ENCODE peak calls at places on chromosome 11, in six cellular contexts. One of them, this sample, is unnamed.

GRCh38 chr11:84437129-84438123 is 1151.3 kb upstream of the CCDC90B start:
- DNase-seq in IMR-90: no peak
- DNase-seq in breast epithelium: no peak
- DNase-seq in lower leg skin: no peak
- DNase-seq in adrenal gland: peak
- DNase-seq in testis: peak
- DNase-seq in this sample: no peak

GRCh38 chr11:68579455-68579854 is 104.9 kb upstream of the GAL start:
- DNase-seq in testis: no peak
- DNase-seq in lower leg skin: no peak
- DNase-seq in adrenal gland: no peak
- DNase-seq in breast epithelium: no peak
- DNase-seq in IMR-90: peak
- DNase-seq in this sample: no peak

GRCh38 chr11:96279421-96280290 is 63.3 kb downstream of the MAML2 start:
- DNase-seq in IMR-90: peak
- DNase-seq in breast epithelium: no peak
- DNase-seq in adrenal gland: no peak
- DNase-seq in lower leg skin: no peak
- DNase-seq in testis: no peak
- DNase-seq in this sample: peak

GRCh38 chr11:110317516-110317932 is 21.1 kb upstream of the RDX start:
- DNase-seq in lower leg skin: no peak
- DNase-seq in IMR-90: peak
- DNase-seq in testis: no peak
- DNase-seq in breast epithelium: no peak
- DNase-seq in adrenal gland: peak
- DNase-seq in this sample: no peak

GRCh38 chr11:69002101-69002742 is 10.8 kb downstream of the MRGPRF start:
- DNase-seq in lower leg skin: peak
- DNase-seq in IMR-90: no peak
- DNase-seq in adrenal gland: no peak
- DNase-seq in testis: no peak
- DNase-seq in breast epithelium: peak
- DNase-seq in this sample: no peak

GRCh38 chr11:131254254-131254653 is 116.2 kb upstream of the NTM start:
- DNase-seq in IMR-90: no peak
- DNase-seq in lower leg skin: no peak
- DNase-seq in breast epithelium: no peak
- DNase-seq in testis: no peak
- DNase-seq in adrenal gland: no peak
- DNase-seq in this sample: no peak

GRCh38 chr11:113167599-113167998 is 146.8 kb upstream of the TTC12 start:
- DNase-seq in lower leg skin: peak
- DNase-seq in adrenal gland: no peak
- DNase-seq in testis: no peak
- DNase-seq in IMR-90: no peak
- DNase-seq in breast epithelium: no peak
- DNase-seq in this sample: no peak

GRCh38 chr11:73314121-73314948 is 6.3 kb downstream of the ARHGEF17 start:
- DNase-seq in breast epithelium: no peak
- DNase-seq in adrenal gland: no peak
- DNase-seq in testis: no peak
- DNase-seq in lower leg skin: no peak
- DNase-seq in IMR-90: peak
- DNase-seq in this sample: peak

GRCh38 chr11:126506789-126507188 is 151.3 kb downstream of the ST3GAL4 start:
- DNase-seq in testis: no peak
- DNase-seq in IMR-90: no peak
- DNase-seq in breast epithelium: no peak
- DNase-seq in lower leg skin: no peak
- DNase-seq in adrenal gland: no peak
- DNase-seq in this sample: no peak

GRCh38 chr11:2943711-2944118 is 14.5 kb upstream of the PHLDA2 start:
- DNase-seq in lower leg skin: no peak
- DNase-seq in breast epithelium: no peak
- DNase-seq in testis: no peak
- DNase-seq in IMR-90: no peak
- DNase-seq in adrenal gland: no peak
- DNase-seq in this sample: no peak

GRCh38 chr11:96341237-96342130 is 1.5 kb downstream of the MAML2 start:
- DNase-seq in adrenal gland: peak
- DNase-seq in lower leg skin: peak
- DNase-seq in testis: no peak
- DNase-seq in breast epithelium: peak
- DNase-seq in IMR-90: peak
- DNase-seq in this sample: peak

GRCh38 chr11:22192289-22192641 is 620 bp upstream of the ANO5 start:
- DNase-seq in testis: peak
- DNase-seq in breast epithelium: no peak
- DNase-seq in lower leg skin: no peak
- DNase-seq in adrenal gland: peak
- DNase-seq in IMR-90: no peak
- DNase-seq in this sample: no peak

GRCh38 chr11:103327721-103328120 is 218.5 kb downstream of the DYNC2H1 start:
- DNase-seq in IMR-90: peak
- DNase-seq in adrenal gland: no peak
- DNase-seq in testis: no peak
- DNase-seq in lower leg skin: no peak
- DNase-seq in breast epithelium: no peak
- DNase-seq in this sample: no peak

GRCh38 chr11:108797578-108798100 is 132.8 kb downstream of the DDX10 start:
- DNase-seq in breast epithelium: no peak
- DNase-seq in adrenal gland: no peak
- DNase-seq in testis: no peak
- DNase-seq in IMR-90: no peak
- DNase-seq in lower leg skin: no peak
- DNase-seq in this sample: no peak

GRCh38 chr11:32531528-32531927 is 52.1 kb upstream of the EIF3M start:
- DNase-seq in IMR-90: peak
- DNase-seq in breast epithelium: no peak
- DNase-seq in lower leg skin: no peak
- DNase-seq in testis: no peak
- DNase-seq in adrenal gland: no peak
- DNase-seq in this sample: peak

GRCh38 chr11:74307409-74307808 is 4.0 kb downstream of the P4HA3 start:
- DNase-seq in adrenal gland: peak
- DNase-seq in breast epithelium: no peak
- DNase-seq in lower leg skin: no peak
- DNase-seq in IMR-90: peak
- DNase-seq in testis: peak
- DNase-seq in this sample: no peak

GRCh38 chr11:76660533-76661305 is 9.8 kb downstream of the LRRC32 start:
- DNase-seq in lower leg skin: peak
- DNase-seq in adrenal gland: no peak
- DNase-seq in testis: no peak
- DNase-seq in breast epithelium: peak
- DNase-seq in IMR-90: no peak
- DNase-seq in this sample: no peak

GRCh38 chr11:96112192-96113099 is 188.5 kb upstream of the MTMR2 start:
- DNase-seq in breast epithelium: no peak
- DNase-seq in adrenal gland: no peak
- DNase-seq in IMR-90: peak
- DNase-seq in testis: no peak
- DNase-seq in lower leg skin: no peak
- DNase-seq in this sample: no peak

GRCh38 chr11:94243571-94244229 is 60.7 kb upstream of the IZUMO1R start:
- DNase-seq in breast epithelium: no peak
- DNase-seq in lower leg skin: no peak
- DNase-seq in IMR-90: peak
- DNase-seq in adrenal gland: no peak
- DNase-seq in testis: no peak
- DNase-seq in this sample: no peak

GRCh38 chr11:40688369-40688768 is 771.1 kb downstream of the LRRC4C start:
- DNase-seq in testis: no peak
- DNase-seq in IMR-90: no peak
- DNase-seq in lower leg skin: no peak
- DNase-seq in adrenal gland: no peak
- DNase-seq in breast epithelium: no peak
- DNase-seq in this sample: no peak

GRCh38 chr11:20192641-20193040 is 32.4 kb upstream of the DBX1 start:
- DNase-seq in lower leg skin: no peak
- DNase-seq in adrenal gland: no peak
- DNase-seq in IMR-90: no peak
- DNase-seq in breast epithelium: no peak
- DNase-seq in testis: no peak
- DNase-seq in this sample: no peak

GRCh38 chr11:119496997-119497396 is 74.0 kb upstream of the THY1 start:
- DNase-seq in testis: no peak
- DNase-seq in lower leg skin: no peak
- DNase-seq in IMR-90: no peak
- DNase-seq in breast epithelium: no peak
- DNase-seq in adrenal gland: no peak
- DNase-seq in this sample: no peak

GRCh38 chr11:6320411-6321207 is at the start of gene CAVIN3:
- DNase-seq in testis: peak
- DNase-seq in lower leg skin: peak
- DNase-seq in IMR-90: peak
- DNase-seq in adrenal gland: peak
- DNase-seq in breast epithelium: peak
- DNase-seq in this sample: peak

GRCh38 chr11:3229673-3230630 is 2.3 kb downstream of the MRGPRE start:
- DNase-seq in IMR-90: no peak
- DNase-seq in adrenal gland: no peak
- DNase-seq in lower leg skin: peak
- DNase-seq in testis: no peak
- DNase-seq in breast epithelium: no peak
- DNase-seq in this sample: no peak

GRCh38 chr11:35798423-35798822 is 135.8 kb downstream of the TRIM44 start:
- DNase-seq in breast epithelium: no peak
- DNase-seq in lower leg skin: no peak
- DNase-seq in adrenal gland: no peak
- DNase-seq in IMR-90: peak
- DNase-seq in testis: no peak
- DNase-seq in this sample: no peak

GRCh38 chr11:34783816-34784317 is 132.3 kb downstream of the APIP start:
- DNase-seq in testis: no peak
- DNase-seq in adrenal gland: no peak
- DNase-seq in breast epithelium: no peak
- DNase-seq in lower leg skin: no peak
- DNase-seq in IMR-90: no peak
- DNase-seq in this sample: no peak

GRCh38 chr11:33266418-33267215 is 9.4 kb downstream of the HIPK3 start:
- DNase-seq in lower leg skin: no peak
- DNase-seq in adrenal gland: peak
- DNase-seq in breast epithelium: no peak
- DNase-seq in IMR-90: peak
- DNase-seq in testis: peak
- DNase-seq in this sample: peak

GRCh38 chr11:29937526-29937925 is 79.3 kb downstream of the KCNA4 start:
- DNase-seq in lower leg skin: no peak
- DNase-seq in testis: no peak
- DNase-seq in breast epithelium: no peak
- DNase-seq in adrenal gland: peak
- DNase-seq in IMR-90: no peak
- DNase-seq in this sample: no peak

DNA sequence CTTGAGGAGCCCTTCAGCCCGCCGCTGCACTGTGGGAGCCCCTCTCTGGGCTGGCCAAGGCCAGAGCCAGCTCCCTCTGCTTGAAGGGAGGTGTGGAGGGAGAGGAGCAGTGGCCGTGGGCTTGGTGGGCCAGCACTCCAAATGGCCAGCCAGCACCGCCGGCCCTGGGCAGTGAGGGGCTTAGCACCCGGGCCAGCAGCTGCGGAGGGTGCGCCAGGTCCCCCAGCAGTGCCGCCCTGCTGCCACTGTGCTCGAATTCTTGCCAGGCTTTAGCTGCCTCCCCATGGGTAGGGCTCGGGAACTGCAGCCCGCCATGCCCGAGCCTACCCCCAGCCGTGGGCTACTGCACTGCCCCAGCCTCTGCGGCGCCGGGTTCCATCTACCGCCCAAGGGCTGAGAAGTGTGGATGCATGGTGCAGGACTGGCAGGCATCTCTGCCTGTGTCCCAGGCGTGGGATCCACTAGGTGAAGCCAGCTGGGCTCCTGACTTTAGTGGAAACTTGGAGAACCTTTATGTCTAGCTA is 82.7 kb downstream of the KCNA4 start:
- DNase-seq in lower leg skin: no peak
- DNase-seq in testis: no peak
- DNase-seq in adrenal gland: no peak
- DNase-seq in IMR-90: no peak
- DNase-seq in breast epithelium: no peak
- DNase-seq in this sample: no peak
- TF ChIP-seq POLR2A in lower leg skin: no peak
- TF ChIP-seq POLR2A in testis: no peak
- TF ChIP-seq POLR2A in adrenal gland: no peak
- TF ChIP-seq POLR2A in IMR-90: no peak
- TF ChIP-seq POLR2A in breast epithelium: no peak
- TF ChIP-seq POLR2A in this sample: no peak

GRCh38 chr11:65492637-65493366 is 6.0 kb upstream of the MALAT1 start:
- DNase-seq in IMR-90: peak
- DNase-seq in lower leg skin: peak
- DNase-seq in breast epithelium: peak
- DNase-seq in adrenal gland: peak
- DNase-seq in testis: peak
- DNase-seq in this sample: peak
- TF ChIP-seq POLR2A in IMR-90: peak
- TF ChIP-seq POLR2A in lower leg skin: no peak
- TF ChIP-seq POLR2A in breast epithelium: peak
- TF ChIP-seq POLR2A in adrenal gland: peak
- TF ChIP-seq POLR2A in testis: no peak
- TF ChIP-seq POLR2A in this sample: no peak

GRCh38 chr11:63974259-63975143 is at the start of gene COX8A:
- DNase-seq in breast epithelium: peak
- DNase-seq in adrenal gland: peak
- DNase-seq in testis: peak
- DNase-seq in IMR-90: peak
- DNase-seq in lower leg skin: peak
- DNase-seq in this sample: peak
- TF ChIP-seq POLR2A in breast epithelium: peak
- TF ChIP-seq POLR2A in adrenal gland: no peak
- TF ChIP-seq POLR2A in testis: no peak
- TF ChIP-seq POLR2A in IMR-90: peak
- TF ChIP-seq POLR2A in lower leg skin: no peak
- TF ChIP-seq POLR2A in this sample: peak

DNA sequence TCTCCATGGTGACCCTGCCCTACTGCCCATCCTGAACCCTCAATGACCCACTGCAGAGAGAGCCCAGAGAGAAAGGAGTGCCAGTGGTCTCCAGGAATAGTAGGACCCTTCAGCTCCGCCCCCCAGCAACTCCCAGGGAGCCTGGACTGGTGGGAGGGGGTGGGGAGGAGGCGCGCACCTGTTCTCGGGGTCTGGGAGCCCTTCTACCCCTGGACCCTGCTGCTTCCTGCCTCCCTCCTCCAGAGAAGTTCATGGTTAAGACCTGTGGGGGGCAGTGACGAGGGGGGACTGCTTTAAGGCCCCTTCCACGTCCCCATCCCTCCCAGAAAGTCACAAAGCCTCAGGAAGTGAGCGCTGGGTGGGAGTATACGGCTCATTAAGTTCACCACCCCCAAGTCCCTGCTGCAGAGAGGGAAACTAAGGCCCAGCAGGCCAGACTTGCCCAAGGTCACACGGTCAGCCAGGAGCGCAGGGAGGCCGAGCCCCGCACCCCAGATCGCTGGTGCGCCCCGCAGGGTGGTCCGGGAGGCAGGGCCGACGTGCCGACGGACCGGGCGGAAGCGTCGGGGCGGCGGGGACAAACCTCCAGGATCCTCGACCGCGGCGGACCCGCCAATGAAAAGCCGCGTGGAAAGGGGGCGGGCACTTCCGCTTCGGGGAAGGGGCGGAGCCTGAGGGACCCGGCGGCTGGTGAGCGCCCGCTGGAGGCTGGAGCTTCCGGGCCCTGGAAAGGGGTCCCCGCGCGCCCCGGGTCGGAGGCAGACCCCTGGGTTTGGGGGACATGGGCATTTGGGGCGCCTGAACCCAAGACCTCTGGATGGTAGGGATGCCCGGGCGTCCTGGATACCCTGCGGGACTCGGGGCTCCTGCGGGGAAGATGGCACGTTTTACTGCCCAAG is at the start of the genes NUDT22 and TRPT1:
- DNase-seq in testis: peak
- DNase-seq in lower leg skin: peak
- DNase-seq in IMR-90: peak
- DNase-seq in breast epithelium: peak
- DNase-seq in adrenal gland: peak
- DNase-seq in this sample: peak
- TF ChIP-seq POLR2A in testis: no peak
- TF ChIP-seq POLR2A in lower leg skin: no peak
- TF ChIP-seq POLR2A in IMR-90: peak
- TF ChIP-seq POLR2A in breast epithelium: peak
- TF ChIP-seq POLR2A in adrenal gland: peak
- TF ChIP-seq POLR2A in this sample: peak